ENCODE peak calls at places on chromosome 17, in four cellular contexts. X is A673, S is endodermal cell, G is dorsolateral prefrontal cortex. B is an unnamed sample.

GRCh38 chr17:46061435-46061834 is 62.4 kb downstream of the STH start:
- DNase-seq in X (peak; percentile 20), S (no peak), G (no peak), B (no peak)

GRCh38 chr17:31586946-31587345 is 195.5 kb downstream of the RAB11FIP4 start:
- DNase-seq in X (no peak), S (no peak), G (no peak), B (no peak)

GRCh38 chr17:10106067-10106466 is 92.3 kb downstream of the GAS7 start:
- DNase-seq in X (no peak), S (no peak), G (no peak), B (no peak)

GRCh38 chr17:78645421-78646295 is 68.5 kb upstream of the DNAH17 start:
- DNase-seq in X (peak; percentile 18), S (no peak), G (no peak), B (peak; percentile 83)

GRCh38 chr17:71970312-71970711 is 150.5 kb upstream of the SOX9 start:
- DNase-seq in X (no peak), S (no peak), G (no peak), B (no peak)

GRCh38 chr17:74512041-74512440 is 19.2 kb downstream of the CD300LB start:
- DNase-seq in X (no peak), S (no peak), G (no peak), B (no peak)

GRCh38 chr17:48037036-48037881 is at the start of gene COPZ2:
- DNase-seq in X (peak; percentile 40), S (peak; percentile 85), G (no peak), B (peak; percentile 52)

GRCh38 chr17:81254955-81255717 is 16.0 kb downstream of the NDUFAF8 start:
- DNase-seq in X (peak; percentile 85), S (peak; percentile 93), G (peak; percentile 58), B (no peak)

GRCh38 chr17:31449746-31450145 is 58.3 kb downstream of the RAB11FIP4 start:
- DNase-seq in X (no peak), S (no peak), G (no peak), B (no peak)

GRCh38 chr17:29019475-29020181 is 13.8 kb upstream of the SEZ6 start:
- DNase-seq in X (no peak), S (peak; percentile 88), G (peak; percentile 61), B (no peak)

GRCh38 chr17:4497101-4497824 is 1.4 kb upstream of the SPNS2 start:
- DNase-seq in X (peak; percentile 21), S (no peak), G (no peak), B (peak; percentile 60)

GRCh38 chr17:61837175-61838051 is 25.9 kb downstream of the BRIP1 start:
- DNase-seq in X (peak; percentile 76), S (peak; percentile 85), G (peak; percentile 9), B (no peak)

DNA sequence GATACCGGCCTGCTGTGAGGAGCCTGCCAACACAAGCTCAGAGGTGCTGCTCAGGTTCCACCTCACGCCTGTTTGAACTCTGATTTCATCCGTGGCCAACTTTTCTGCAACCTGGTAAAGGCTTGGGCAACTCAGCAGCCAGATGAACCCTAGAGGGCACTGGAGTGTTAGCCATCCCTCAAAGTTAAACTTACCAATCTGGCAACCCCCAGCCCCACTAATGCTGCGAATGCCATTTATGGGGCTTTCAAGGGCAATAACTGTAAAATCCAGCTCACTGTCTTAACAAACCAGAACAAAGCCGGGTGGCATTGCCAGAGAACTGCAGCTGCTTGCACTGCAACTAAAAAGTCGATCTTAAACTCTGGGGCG is 105.5 kb downstream of the AXIN2 start:
- DNase-seq in X (peak; percentile 11), S (peak; percentile 83), G (no peak), B (no peak)
- TF ChIP-seq CTCF in X (peak; percentile 46), S (peak; percentile 72), G (peak; percentile 52), B (peak; percentile 25)

GRCh38 chr17:11272191-11272590 is 31.2 kb downstream of the SHISA6 start:
- DNase-seq in X (no peak), S (no peak), G (no peak), B (no peak)

GRCh38 chr17:11273596-11273995 is 32.6 kb downstream of the SHISA6 start:
- DNase-seq in X (no peak), S (no peak), G (no peak), B (no peak)

GRCh38 chr17:11268176-11268575 is 27.2 kb downstream of the SHISA6 start:
- DNase-seq in X (no peak), S (no peak), G (no peak), B (no peak)

GRCh38 chr17:11274106-11274505 is 33.1 kb downstream of the SHISA6 start:
- DNase-seq in X (no peak), S (no peak), G (no peak), B (no peak)

GRCh38 chr17:11269210-11269609 is 28.2 kb downstream of the SHISA6 start:
- DNase-seq in X (no peak), S (no peak), G (no peak), B (no peak)
- TF ChIP-seq CTCF in X (no peak), S (no peak), G (no peak), B (no peak)

DNA sequence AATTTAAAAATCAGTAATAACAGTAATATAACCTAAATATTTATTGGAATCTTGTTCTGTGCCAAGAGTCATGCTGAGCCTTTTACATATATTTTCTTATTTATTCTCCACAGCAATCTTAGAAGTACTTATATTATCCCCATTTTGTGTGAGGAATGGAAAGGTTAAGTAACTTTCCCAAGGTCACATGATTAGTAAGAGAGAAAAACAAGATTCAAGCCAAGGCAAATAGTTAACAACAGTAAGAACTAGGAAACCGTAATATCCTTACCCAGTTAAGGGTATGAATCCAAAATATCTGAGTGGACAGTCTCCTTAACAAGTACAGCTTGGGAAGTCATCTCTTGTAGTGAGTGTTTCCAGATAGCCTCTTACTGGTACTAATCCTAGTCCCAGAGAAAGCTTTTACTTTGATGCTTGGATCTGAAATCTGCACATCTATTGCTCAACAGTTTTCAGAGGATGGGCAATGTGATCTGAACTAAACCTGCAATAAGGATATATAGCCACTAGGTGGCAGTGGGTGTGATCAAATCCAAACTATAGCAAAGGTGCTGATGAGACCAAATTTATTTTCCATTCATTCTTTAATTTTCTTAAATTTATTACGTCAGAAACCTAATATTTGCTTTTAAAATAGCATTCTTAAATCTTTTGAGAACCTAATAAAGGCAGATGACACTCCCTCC is 23.3 kb downstream of the SHISA6 start:
- DNase-seq in X (peak; percentile 37), S (no peak), G (no peak), B (no peak)
- TF ChIP-seq CTCF in X (peak; percentile 59), S (peak; percentile 77), G (no peak), B (peak; percentile 19)

DNA sequence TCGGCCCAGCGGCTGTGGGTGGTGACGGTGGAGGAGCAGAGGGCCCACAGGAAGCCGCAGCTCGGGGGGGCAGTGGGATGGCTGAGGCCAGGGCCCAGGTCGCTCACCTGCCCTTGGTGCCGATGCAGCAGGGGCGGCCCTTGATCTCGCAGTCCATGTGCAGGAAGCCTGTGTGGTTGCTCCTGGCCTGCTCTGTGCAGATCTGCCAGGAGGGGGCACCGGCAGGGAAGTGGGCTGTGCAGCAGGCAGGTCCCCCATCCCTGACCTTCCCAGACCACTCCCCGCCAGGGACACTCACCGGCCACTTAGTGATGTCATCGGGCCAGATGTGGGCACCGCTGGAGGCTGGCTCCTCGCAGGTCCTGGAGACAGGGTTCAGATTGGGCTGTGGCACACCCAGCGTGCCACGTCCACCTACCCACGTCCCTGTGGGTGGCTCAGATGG is 6.2 kb downstream of the AANAT start:
- DNase-seq in X (no peak), S (peak; percentile 95), G (no peak), B (no peak)
- TF ChIP-seq CTCF in X (peak; percentile 37), S (peak; percentile 76), G (no peak), B (peak; percentile 56)

GRCh38 chr17:50133769-50134099 is 3.8 kb upstream of the SAMD14 start:
- DNase-seq in X (no peak), S (peak; percentile 74), G (no peak), B (no peak)

GRCh38 chr17:50135316-50136095 is 5.5 kb upstream of the SAMD14 start:
- DNase-seq in X (no peak), S (no peak), G (no peak), B (no peak)

GRCh38 chr17:50136096-50136687 is 6.2 kb upstream of the SAMD14 start:
- DNase-seq in X (no peak), S (no peak), G (no peak), B (no peak)

GRCh38 chr17:50133028-50133768 is 3.2 kb upstream of the SAMD14 start:
- DNase-seq in X (no peak), S (peak; percentile 89), G (no peak), B (no peak)

GRCh38 chr17:50134206-50135110 is 4.5 kb upstream of the SAMD14 start:
- DNase-seq in X (peak; percentile 43), S (peak; percentile 66), G (no peak), B (no peak)
- TF ChIP-seq CTCF in X (no peak), S (no peak), G (no peak), B (no peak)

DNA sequence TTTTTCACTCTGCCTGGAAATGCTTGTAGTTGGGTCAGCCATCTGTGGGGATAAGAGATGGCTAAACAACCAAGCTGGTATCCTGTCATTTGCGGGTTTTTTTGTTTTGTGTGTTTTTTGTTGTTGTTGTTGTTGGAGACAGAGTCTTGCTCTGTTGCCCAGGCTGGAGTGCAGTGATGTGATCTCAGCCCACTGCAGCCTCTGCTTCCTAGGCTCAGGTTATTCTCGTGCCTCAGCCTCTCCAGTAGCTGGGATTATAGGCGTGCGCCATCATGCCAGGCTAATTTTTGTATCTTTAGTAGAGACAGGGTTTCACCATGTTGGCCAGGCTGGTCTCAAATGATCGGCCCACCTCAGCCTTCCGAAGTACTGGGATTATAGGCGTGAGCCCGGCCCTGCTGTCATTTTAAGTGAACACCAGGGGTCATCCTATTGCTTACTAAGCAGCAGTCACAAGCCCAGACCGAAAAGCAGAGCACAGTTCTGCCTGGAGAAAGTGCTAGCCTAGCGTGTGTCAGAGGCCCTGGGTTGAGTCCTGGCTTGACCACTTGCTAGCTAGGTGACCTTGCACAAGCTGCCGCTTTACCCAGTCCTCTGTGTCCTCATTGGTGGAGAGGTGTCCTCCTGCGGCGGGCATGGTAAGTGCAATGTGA is 4.6 kb downstream of the SMCR8 start:
- DNase-seq in X (peak; percentile 60), S (peak; percentile 88), G (peak; percentile 46), B (no peak)
- TF ChIP-seq CTCF in X (peak; percentile 56), S (peak; percentile 76), G (peak; percentile 29), B (peak; percentile 49)

B was measured in GM06990.